ENCODE peak calls at places on chromosomes 13 and 19, in four cellular contexts. One of them, this sample, is unnamed.

GRCh38 chr13:39929583-39929982 is 274.1 kb downstream of the COG6 start:
- DNase-seq in IMR-90: no peak
- DNase-seq in H1: no peak
- DNase-seq in neuronal stem cell: no peak
- DNase-seq in this sample: no peak

GRCh38 chr19:31885280-31885853 is 460.0 kb upstream of the ZNF507 start:
- DNase-seq in IMR-90: no peak
- DNase-seq in neuronal stem cell: no peak
- DNase-seq in H1: no peak
- DNase-seq in this sample: no peak

GRCh38 chr19:46602392-46603194 is 1.5 kb downstream of the CALM3 start:
- DNase-seq in H1: no peak
- DNase-seq in neuronal stem cell: no peak
- DNase-seq in IMR-90: no peak
- DNase-seq in this sample: no peak

GRCh38 chr19:38319421-38320258 is at the start of gene KCNK6:
- DNase-seq in IMR-90: no peak
- DNase-seq in neuronal stem cell: no peak
- DNase-seq in H1: no peak
- DNase-seq in this sample: peak; percentile 34

GRCh38 chr13:113650731-113651148 is 7.3 kb downstream of the ATP4B start:
- DNase-seq in neuronal stem cell: no peak
- DNase-seq in IMR-90: no peak
- DNase-seq in H1: no peak
- DNase-seq in this sample: no peak

GRCh38 chr19:54937926-54938325 is 9.4 kb downstream of the NLRP7 start:
- DNase-seq in neuronal stem cell: no peak
- DNase-seq in H1: no peak
- DNase-seq in IMR-90: no peak
- DNase-seq in this sample: no peak

GRCh38 chr13:76157926-76158325 is 521.8 kb downstream of the LMO7 start:
- DNase-seq in IMR-90: no peak
- DNase-seq in H1: no peak
- DNase-seq in neuronal stem cell: no peak
- DNase-seq in this sample: no peak

GRCh38 chr19:4606921-4607678 is 32.2 kb upstream of the TNFAIP8L1 start:
- DNase-seq in IMR-90: no peak
- DNase-seq in neuronal stem cell: peak; percentile 75
- DNase-seq in H1: no peak
- DNase-seq in this sample: peak; percentile 68

GRCh38 chr13:38213307-38213706 is 136.3 kb upstream of the UFM1 start:
- DNase-seq in neuronal stem cell: no peak
- DNase-seq in H1: no peak
- DNase-seq in IMR-90: no peak
- DNase-seq in this sample: no peak

GRCh38 chr19:54791476-54791875 is 11.9 kb upstream of the KIR2DL4 start:
- DNase-seq in IMR-90: no peak
- DNase-seq in neuronal stem cell: no peak
- DNase-seq in H1: no peak
- DNase-seq in this sample: no peak

GRCh38 chr19:40103600-40103999 is 12.9 kb upstream of the ZNF780A start:
- DNase-seq in H1: no peak
- DNase-seq in neuronal stem cell: no peak
- DNase-seq in IMR-90: no peak
- DNase-seq in this sample: no peak

GRCh38 chr19:18415177-18415867 is 3.9 kb upstream of the SSBP4 start:
- DNase-seq in IMR-90: peak; percentile 66
- DNase-seq in neuronal stem cell: no peak
- DNase-seq in H1: no peak
- DNase-seq in this sample: no peak

DNA sequence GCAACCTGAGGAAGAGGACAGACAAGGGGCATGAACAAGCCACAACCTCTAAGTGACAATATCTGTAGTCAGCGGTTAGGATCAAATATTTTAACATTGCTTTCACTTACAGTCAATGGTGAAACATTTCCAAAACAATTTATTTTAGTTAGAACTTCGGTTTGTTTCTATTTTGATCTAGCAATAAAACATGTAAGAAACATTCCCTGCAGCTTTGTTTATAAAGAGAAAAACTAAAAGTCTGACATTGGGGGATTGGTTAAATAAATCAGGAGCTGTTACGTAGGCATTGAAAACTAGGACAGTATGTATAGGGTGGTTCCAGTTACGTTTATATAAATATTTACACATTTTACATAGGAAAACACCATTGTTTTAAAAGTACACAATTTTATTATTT is 3.4 kb downstream of the URI1 start:
- DNase-seq in neuronal stem cell: no peak
- DNase-seq in H1: no peak
- DNase-seq in IMR-90: peak; percentile 24
- DNase-seq in this sample: no peak
- H3K27ac ChIP-seq in neuronal stem cell: no peak overlapping the region
- H3K27ac ChIP-seq in H1: no peak overlapping the region
- H3K27ac ChIP-seq in IMR-90: no peak overlapping the region
- H3K27ac ChIP-seq in this sample: no peak overlapping the region

GRCh38 chr19:1856698-1857603 is 6.4 kb downstream of the KLF16 start:
- DNase-seq in neuronal stem cell: no peak
- DNase-seq in IMR-90: peak; percentile 70
- DNase-seq in H1: no peak
- DNase-seq in this sample: peak; percentile 86
- H3K23ac ChIP-seq in neuronal stem cell: peak overlapping the region; percentile 55
- H3K23ac ChIP-seq in IMR-90: peak overlapping the region; percentile 54
- H3K23ac ChIP-seq in H1: no peak overlapping the region
- H3K23ac ChIP-seq in this sample: peak overlapping the region; percentile 100

GRCh38 chr13:33258437-33259193 is 26.9 kb downstream of the STARD13 start:
- DNase-seq in H1: no peak
- DNase-seq in neuronal stem cell: no peak
- DNase-seq in IMR-90: peak; percentile 63
- DNase-seq in this sample: no peak

GRCh38 chr13:33259296-33259695 is 26.3 kb downstream of the STARD13 start:
- DNase-seq in H1: no peak
- DNase-seq in IMR-90: no peak
- DNase-seq in neuronal stem cell: no peak
- DNase-seq in this sample: peak; percentile 63

GRCh38 chr13:33257786-33258185 is 27.8 kb downstream of the STARD13 start:
- DNase-seq in IMR-90: no peak
- DNase-seq in H1: no peak
- DNase-seq in neuronal stem cell: no peak
- DNase-seq in this sample: no peak

GRCh38 chr13:33252103-33252502 is 33.5 kb downstream of the STARD13 start:
- DNase-seq in H1: no peak
- DNase-seq in neuronal stem cell: no peak
- DNase-seq in IMR-90: no peak
- DNase-seq in this sample: no peak

DNA sequence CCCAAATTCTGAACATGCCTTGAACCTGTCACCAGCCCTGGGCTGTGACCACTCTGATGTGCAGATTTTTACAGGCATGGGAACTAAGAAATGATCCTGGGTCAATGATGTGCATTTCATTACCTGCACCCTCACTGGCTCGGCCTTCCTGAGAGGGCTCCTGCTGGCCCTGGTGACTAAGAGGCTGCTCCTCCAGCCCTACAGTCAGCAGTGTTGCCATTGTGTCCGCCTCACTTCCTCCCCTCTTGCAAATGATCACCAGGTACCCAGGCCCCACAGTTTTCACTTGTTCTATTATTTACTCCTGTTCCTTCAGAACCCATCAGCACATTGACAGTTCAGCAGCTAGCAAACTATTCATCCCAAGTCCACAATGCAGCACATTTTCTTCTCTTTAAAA is 29.4 kb downstream of the STARD13 start:
- DNase-seq in H1: no peak
- DNase-seq in IMR-90: no peak
- DNase-seq in neuronal stem cell: no peak
- DNase-seq in this sample: no peak
- H3K27ac ChIP-seq in H1: no peak overlapping the region
- H3K27ac ChIP-seq in IMR-90: no peak overlapping the region
- H3K27ac ChIP-seq in neuronal stem cell: no peak overlapping the region
- H3K27ac ChIP-seq in this sample: no peak overlapping the region

GRCh38 chr13:27961227-27962085 is 7.7 kb downstream of the CDX2 start:
- DNase-seq in IMR-90: no peak
- DNase-seq in neuronal stem cell: no peak
- DNase-seq in H1: no peak
- DNase-seq in this sample: peak; percentile 40
- H3K23ac ChIP-seq in IMR-90: no peak overlapping the region
- H3K23ac ChIP-seq in neuronal stem cell: no peak overlapping the region
- H3K23ac ChIP-seq in H1: no peak overlapping the region
- H3K23ac ChIP-seq in this sample: no peak overlapping the region

GRCh38 chr13:90618133-90618532 is 729.4 kb upstream of the MIR17HG start:
- DNase-seq in IMR-90: no peak
- DNase-seq in neuronal stem cell: no peak
- DNase-seq in H1: no peak
- DNase-seq in this sample: peak; percentile 40

GRCh38 chr13:90627813-90628212 is 719.7 kb upstream of the MIR17HG start:
- DNase-seq in IMR-90: no peak
- DNase-seq in neuronal stem cell: no peak
- DNase-seq in H1: no peak
- DNase-seq in this sample: no peak

GRCh38 chr13:90623318-90624011 is 724.0 kb upstream of the MIR17HG start:
- DNase-seq in neuronal stem cell: no peak
- DNase-seq in H1: no peak
- DNase-seq in IMR-90: no peak
- DNase-seq in this sample: no peak

GRCh38 chr13:90628471-90628870 is 719.0 kb upstream of the MIR17HG start:
- DNase-seq in neuronal stem cell: no peak
- DNase-seq in IMR-90: no peak
- DNase-seq in H1: no peak
- DNase-seq in this sample: no peak

DNA sequence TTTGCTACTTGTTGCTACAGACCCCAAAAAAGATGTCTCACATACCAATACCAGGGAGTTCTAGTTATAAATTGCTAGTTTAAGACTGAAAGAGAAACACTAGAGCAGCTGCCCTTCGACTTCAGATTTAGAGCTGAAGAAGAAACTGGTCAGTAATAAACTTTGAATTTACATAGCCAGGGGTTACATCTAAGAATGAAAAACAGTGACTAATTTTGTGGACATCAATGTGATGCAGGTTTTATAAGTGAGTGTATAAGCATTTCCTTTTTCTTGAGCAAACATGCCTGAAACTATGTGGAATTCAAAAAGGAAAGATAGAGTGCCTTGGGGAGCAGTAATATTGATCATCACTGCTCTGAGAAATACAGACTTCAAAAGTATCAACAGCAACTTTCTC is 724.9 kb upstream of the MIR17HG start:
- DNase-seq in IMR-90: no peak
- DNase-seq in H1: no peak
- DNase-seq in neuronal stem cell: no peak
- DNase-seq in this sample: no peak
- H3K27ac ChIP-seq in IMR-90: no peak overlapping the region
- H3K27ac ChIP-seq in H1: no peak overlapping the region
- H3K27ac ChIP-seq in neuronal stem cell: no peak overlapping the region
- H3K27ac ChIP-seq in this sample: no peak overlapping the region

DNA sequence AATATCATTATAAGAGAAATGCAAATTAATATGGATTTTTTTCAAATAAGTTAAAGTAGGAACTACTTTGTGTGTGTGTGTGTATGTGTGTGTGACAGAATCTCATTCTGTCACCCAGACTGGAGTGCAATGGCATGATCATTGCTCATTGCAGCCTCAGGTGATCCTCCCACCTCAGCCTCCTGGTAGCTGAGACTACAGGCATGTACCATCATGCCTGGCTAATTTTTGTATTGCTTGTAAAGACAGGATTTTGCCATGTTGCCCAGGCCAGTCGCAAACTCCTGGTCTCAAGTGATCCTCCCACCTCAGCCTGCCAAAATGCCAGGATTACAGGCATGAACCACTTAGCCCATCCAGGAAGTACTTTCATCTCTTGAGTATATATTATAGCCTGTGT is 3.2 kb upstream of the ERVV-2 start:
- DNase-seq in H1: no peak
- DNase-seq in IMR-90: no peak
- DNase-seq in neuronal stem cell: no peak
- DNase-seq in this sample: no peak
- H3K23ac ChIP-seq in H1: no peak overlapping the region
- H3K23ac ChIP-seq in IMR-90: no peak overlapping the region
- H3K23ac ChIP-seq in neuronal stem cell: no peak overlapping the region
- H3K23ac ChIP-seq in this sample: no peak overlapping the region

DNA sequence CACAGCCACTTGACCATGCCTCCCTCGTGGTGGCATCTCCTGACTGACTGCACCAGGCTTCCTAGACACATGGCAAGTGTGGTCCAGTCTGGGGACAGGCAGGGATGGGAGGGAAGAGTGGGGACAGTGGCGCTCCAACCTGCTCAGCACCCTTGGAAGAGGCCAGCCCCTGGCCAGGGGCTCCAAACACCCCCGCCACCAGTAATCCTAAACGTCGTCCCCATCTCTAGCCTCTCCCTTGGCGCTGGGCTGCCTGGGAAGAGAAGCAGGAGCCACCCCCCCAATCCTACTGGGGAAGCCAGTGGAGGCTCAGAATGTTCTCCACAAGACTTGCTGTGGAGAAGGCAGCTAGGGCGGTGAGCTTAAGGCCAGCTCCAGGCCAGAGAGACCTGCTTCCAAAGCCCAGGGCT is 2.7 kb downstream of the RPL36 start:
- DNase-seq in neuronal stem cell: no peak
- DNase-seq in IMR-90: no peak
- DNase-seq in H1: no peak
- DNase-seq in this sample: no peak
- H3K27ac ChIP-seq in neuronal stem cell: no peak overlapping the region
- H3K27ac ChIP-seq in IMR-90: no peak overlapping the region
- H3K27ac ChIP-seq in H1: no peak overlapping the region
- H3K27ac ChIP-seq in this sample: no peak overlapping the region

GRCh38 chr13:46543307-46543706 is 9.7 kb upstream of the LRCH1 start:
- DNase-seq in H1: no peak
- DNase-seq in IMR-90: no peak
- DNase-seq in neuronal stem cell: no peak
- DNase-seq in this sample: no peak
- H3K23ac ChIP-seq in H1: no peak overlapping the region
- H3K23ac ChIP-seq in IMR-90: no peak overlapping the region
- H3K23ac ChIP-seq in neuronal stem cell: no peak overlapping the region
- H3K23ac ChIP-seq in this sample: no peak overlapping the region

DNA sequence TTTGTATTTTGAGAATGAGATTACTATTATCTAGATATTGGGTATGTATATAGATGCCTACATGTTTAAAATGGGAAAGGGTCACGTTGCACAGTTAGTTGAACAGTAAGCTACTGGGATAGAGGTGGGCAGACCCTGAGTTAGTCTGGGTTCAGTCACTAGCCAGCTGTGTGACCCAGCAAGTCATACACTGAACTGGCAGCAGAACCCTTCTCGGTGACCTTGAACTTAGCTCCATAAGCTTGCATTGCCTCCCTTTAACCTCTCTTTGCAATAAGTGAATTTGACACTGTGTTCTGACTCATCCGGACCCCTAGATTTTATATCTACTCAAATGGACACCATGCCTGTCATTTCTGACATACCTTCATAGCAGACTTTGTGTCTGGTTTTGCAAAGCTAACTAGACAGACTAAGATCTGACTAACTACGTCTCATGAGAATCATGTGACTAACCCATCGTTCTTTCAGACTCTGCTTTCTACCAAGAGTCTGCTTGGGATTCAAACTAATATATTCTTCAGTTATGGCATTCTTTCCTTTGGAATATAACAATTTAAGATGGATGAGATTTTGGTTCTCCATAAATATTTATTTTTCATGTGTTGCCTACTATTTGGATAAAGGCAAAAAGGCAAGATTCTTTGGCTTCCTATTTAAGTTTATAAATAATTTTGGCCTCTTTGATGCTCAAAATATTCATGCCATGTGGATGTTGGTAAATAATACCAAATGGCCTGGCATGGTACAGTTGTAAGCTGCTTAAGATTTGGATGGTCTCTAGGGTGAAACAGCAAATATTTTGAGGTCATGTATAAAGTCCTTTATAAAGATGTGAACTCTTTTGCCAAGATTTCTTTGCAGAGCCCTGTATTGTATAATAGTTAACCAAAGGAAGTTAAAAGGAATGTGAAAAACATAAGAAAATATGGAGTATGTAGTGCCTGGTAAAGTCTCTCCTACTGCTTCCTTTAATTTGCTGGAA is 159.3 kb downstream of the ITGBL1 start:
- DNase-seq in IMR-90: peak; percentile 10
- DNase-seq in neuronal stem cell: no peak
- DNase-seq in H1: no peak
- DNase-seq in this sample: no peak
- H3K27ac ChIP-seq in IMR-90: no peak overlapping the region
- H3K27ac ChIP-seq in neuronal stem cell: no peak overlapping the region
- H3K27ac ChIP-seq in H1: no peak overlapping the region
- H3K27ac ChIP-seq in this sample: no peak overlapping the region

This sample was measured in mesendoderm.